ENCODE peak calls at places on chromosomes 7 and 10, in six cellular contexts. Y is GM23248, R is hepatocyte, J is A549, P is Peyer's patch, O is trophoblast cell. W is an unnamed sample.
A peak's percentile ranks its signal among the peaks of the same experiment; 100 is the strongest.

GRCh38 chr10:26790596-26790995 is 70.2 kb downstream of the ABI1 start:
- DNase-seq in P (no peak), J (no peak), Y (peak; percentile 27), O (no peak), R (no peak), W (no peak)

GRCh38 chr10:122782911-122783310 is 62.7 kb downstream of the CUZD1 start:
- DNase-seq in Y (no peak), R (no peak), P (no peak), J (no peak), O (no peak), W (no peak)

GRCh38 chr7:158257516-158258410 is 329.9 kb downstream of the PTPRN2 start:
- DNase-seq in Y (no peak), O (no peak), R (no peak), P (no peak), J (no peak), W (no peak)

GRCh38 chr7:66379761-66380160 is 174.6 kb downstream of the TPST1 start:
- DNase-seq in O (no peak), J (no peak), Y (peak; percentile 83), P (no peak), R (no peak), W (no peak)

GRCh38 chr7:23133797-23134196 is 28.2 kb downstream of the KLHL7 start:
- DNase-seq in P (no peak), R (no peak), O (no peak), J (no peak), Y (no peak), W (no peak)

GRCh38 chr10:93160829-93161228 is 87.1 kb downstream of the CYP26A1 start:
- DNase-seq in P (peak; percentile 47), Y (peak; percentile 99), O (peak; percentile 31), J (no peak), R (no peak), W (no peak)

GRCh38 chr10:68406815-68407585 is at the start of gene RUFY2:
- DNase-seq in P (peak; percentile 87), J (peak; percentile 84), Y (peak; percentile 87), O (peak; percentile 69), R (peak; percentile 92), W (peak; percentile 74)

GRCh38 chr10:9296206-9296605 is 1241.7 kb downstream of the GATA3 start:
- DNase-seq in O (no peak), R (no peak), J (no peak), P (no peak), Y (peak; percentile 57), W (no peak)

GRCh38 chr10:96681493-96681892 is 38.8 kb downstream of the PIK3AP1 start:
- DNase-seq in O (no peak), Y (no peak), J (no peak), P (no peak), R (no peak), W (no peak)

GRCh38 chr7:2465928-2466327 is 10.3 kb downstream of the GRIFIN start:
- DNase-seq in O (no peak), P (no peak), J (no peak), R (no peak), Y (no peak), W (no peak)

GRCh38 chr7:138892808-138893207 is 88.4 kb downstream of the KIAA1549 start:
- DNase-seq in Y (no peak), O (no peak), P (no peak), J (peak; percentile 47), R (no peak), W (no peak)

GRCh38 chr10:34854147-34854601 is 39.1 kb upstream of the PARD3 start:
- DNase-seq in J (peak; percentile 64), P (no peak), O (no peak), R (peak; percentile 19), Y (peak; percentile 70), W (no peak)

GRCh38 chr7:83913174-83913573 is 264.2 kb upstream of the SEMA3E start:
- DNase-seq in P (no peak), R (no peak), Y (no peak), O (no peak), J (no peak), W (no peak)

GRCh38 chr7:82183633-82184032 is 259.9 kb downstream of the CACNA2D1 start:
- DNase-seq in J (no peak), P (no peak), O (no peak), Y (peak; percentile 84), R (no peak), W (no peak)

GRCh38 chr7:2688409-2689342 is 674 bp downstream of the AMZ1 start:
- DNase-seq in O (peak; percentile 61), R (no peak), Y (peak; percentile 55), P (no peak), J (no peak), W (no peak)

GRCh38 chr10:847868-848267 is 83.6 kb downstream of the LARP4B start:
- DNase-seq in Y (no peak), O (no peak), J (peak; percentile 16), R (no peak), P (no peak), W (no peak)

GRCh38 chr7:82078807-82079206 is 309.0 kb upstream of the HGF start:
- DNase-seq in O (no peak), R (no peak), J (no peak), P (no peak), Y (no peak), W (no peak)

GRCh38 chr7:5065107-5065407 is 19.4 kb downstream of the RBAK start:
- DNase-seq in J (no peak), Y (no peak), P (no peak), O (no peak), R (no peak), W (no peak)

GRCh38 chr10:7486533-7486932 is 75.7 kb upstream of the SFMBT2 start:
- DNase-seq in R (no peak), J (no peak), Y (no peak), P (no peak), O (no peak), W (no peak)

GRCh38 chr10:93600861-93601773 is at the start of gene RBP4:
- DNase-seq in Y (peak; percentile 63), J (peak; percentile 47), P (no peak), R (peak; percentile 83), O (no peak), W (no peak)

GRCh38 chr10:61029411-61029810 is 85.4 kb upstream of the RHOBTB1 start:
- DNase-seq in R (no peak), O (no peak), P (no peak), Y (peak; percentile 30), J (no peak), W (no peak)
- H3K27ac ChIP-seq in R (peak overlapping the region; percentile 59), O (no peak overlapping the region), P (no peak overlapping the region), Y (peak overlapping the region; percentile 56), J (no peak overlapping the region), W (no peak overlapping the region)

DNA sequence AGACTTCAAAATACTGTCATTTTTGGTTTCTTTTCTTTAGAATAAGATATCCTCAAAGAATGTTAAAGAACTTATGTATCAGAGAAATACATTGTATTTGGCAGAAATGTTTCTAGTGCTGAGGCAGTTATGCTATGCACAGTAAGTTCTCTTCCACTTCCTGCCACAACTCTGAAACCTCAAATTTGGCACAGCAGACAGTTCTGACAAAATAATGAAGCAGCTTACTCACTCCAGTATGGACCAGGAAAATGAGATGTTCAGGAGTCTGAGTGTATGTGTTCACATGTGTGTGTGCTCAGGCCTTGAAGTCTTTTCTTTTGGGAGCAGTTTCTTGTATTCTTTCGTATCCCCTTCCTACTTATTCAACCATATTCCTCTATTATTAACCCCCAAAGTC is 197.0 kb upstream of the AGK start:
- DNase-seq in O (no peak), P (no peak), Y (peak; percentile 45), R (no peak), J (no peak), W (no peak)
- H3K4me1 ChIP-seq in O (no peaks in the 10 kb centered on the region), P (no peaks in the 10 kb centered on the region), Y (no peaks in the 10 kb centered on the region), R (no peaks in the 10 kb centered on the region), J (no peaks in the 10 kb centered on the region), W (no peaks in the 10 kb centered on the region)

GRCh38 chr10:60990663-60991062 is 46.7 kb upstream of the RHOBTB1 start:
- DNase-seq in Y (no peak), P (no peak), O (no peak), J (no peak), R (peak; percentile 16), W (no peak)

GRCh38 chr10:60998932-60999331 is 54.9 kb upstream of the RHOBTB1 start:
- DNase-seq in Y (no peak), R (no peak), O (no peak), J (no peak), P (no peak), W (no peak)

GRCh38 chr10:60992661-60993060 is 48.7 kb upstream of the RHOBTB1 start:
- DNase-seq in Y (no peak), P (no peak), O (no peak), J (no peak), R (no peak), W (no peak)

GRCh38 chr10:60989400-60989876 is 45.5 kb upstream of the RHOBTB1 start:
- DNase-seq in P (no peak), O (no peak), J (peak; percentile 65), R (peak; percentile 30), Y (no peak), W (no peak)

GRCh38 chr10:60994128-60994527 is 50.1 kb upstream of the RHOBTB1 start:
- DNase-seq in Y (no peak), J (no peak), R (no peak), P (no peak), O (no peak), W (no peak)
- H3K4me3 ChIP-seq in Y (no peak overlapping the region), J (no peak overlapping the region), R (no peak overlapping the region), P (no peak overlapping the region), O (no peak overlapping the region), W (no peak overlapping the region)

GRCh38 chr10:82211331-82211730 is 336.3 kb downstream of the NRG3 start:
- DNase-seq in P (no peak), J (no peak), R (no peak), Y (no peak), O (no peak), W (no peak)
- H3K27ac ChIP-seq in P (no peak overlapping the region), J (no peak overlapping the region), R (no peak overlapping the region), Y (no peak overlapping the region), O (no peak overlapping the region), W (no peak overlapping the region)

GRCh38 chr10:125127110-125127509 is 33.3 kb downstream of the CTBP2 start:
- DNase-seq in J (no peak), Y (no peak), O (no peak), P (no peak), R (no peak), W (no peak)

GRCh38 chr10:125125951-125126735 is 34.2 kb downstream of the CTBP2 start:
- DNase-seq in R (no peak), O (peak; percentile 97), J (no peak), Y (no peak), P (no peak), W (no peak)

GRCh38 chr10:125128397-125129075 is 31.8 kb downstream of the CTBP2 start:
- DNase-seq in P (no peak), R (no peak), O (no peak), J (no peak), Y (peak; percentile 14), W (no peak)

GRCh38 chr10:125129076-125129458 is 31.3 kb downstream of the CTBP2 start:
- DNase-seq in Y (no peak), P (no peak), O (no peak), R (no peak), J (no peak), W (no peak)

DNA sequence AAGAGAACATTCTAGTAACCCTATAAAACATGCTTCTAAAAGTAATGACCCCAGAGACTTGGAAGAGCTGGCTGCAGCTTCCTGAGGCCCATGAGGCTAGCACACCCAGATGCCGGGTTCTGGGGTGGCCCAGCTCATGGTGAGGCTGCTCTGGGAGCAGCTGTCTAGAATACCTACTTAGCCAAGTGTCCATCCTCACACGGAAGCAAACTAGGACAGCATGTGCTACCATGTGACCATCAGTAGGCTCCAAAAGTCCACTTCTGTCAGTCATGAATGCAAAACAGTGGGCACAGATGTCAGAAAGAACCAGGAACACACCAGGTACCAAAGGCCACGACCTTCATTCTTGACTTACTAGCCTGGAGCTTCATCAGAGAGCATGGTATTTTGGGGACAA is 32.4 kb downstream of the CTBP2 start:
- DNase-seq in O (no peak), P (peak; percentile 58), Y (no peak), J (no peak), R (no peak), W (no peak)
- H3K4me1 ChIP-seq in O (peaks cover 26% of the 10 kb centered on the region), P (no peaks in the 10 kb centered on the region), Y (peaks cover 11% of the 10 kb centered on the region), J (peaks cover 52% of the 10 kb centered on the region), R (peaks cover 9% of the 10 kb centered on the region), W (no peaks in the 10 kb centered on the region)